ENCODE peak calls at places on chromosomes 3 and 15, in six cellular contexts. H, E, J, L, B and I are unnamed samples.

GRCh38 chr15:62591842-62592838 is 427.1 kb upstream of the C2CD4B start:
- DNase-seq in H (no peak), E (no peak), J (no peak), L (no peak), B (no peak), I (no peak)

GRCh38 chr15:89112341-89112971 is 24.2 kb downstream of the ABHD2 start:
- DNase-seq in H (no peak), E (peak), J (peak), L (peak), B (no peak), I (peak)

GRCh38 chr15:61379005-61379404 is 149.9 kb upstream of the RORA start:
- DNase-seq in H (no peak), E (no peak), J (no peak), L (no peak), B (no peak), I (no peak)

GRCh38 chr3:9951962-9952805 is at the start of gene PRRT3:
- DNase-seq in H (no peak), E (peak), J (no peak), L (no peak), B (peak), I (no peak)

GRCh38 chr15:89680282-89680873 is 1.2 kb upstream of the PLIN1 start:
- DNase-seq in H (peak), E (peak), J (peak), L (peak), B (no peak), I (peak)

GRCh38 chr15:68210821-68211655 is 5.9 kb upstream of the CALML4 start:
- DNase-seq in H (peak), E (peak), J (peak), L (peak), B (peak), I (peak)

GRCh38 chr15:72319985-72320671 is at the start of gene CELF6:
- DNase-seq in H (peak), E (peak), J (peak), L (peak), B (peak), I (peak)

GRCh38 chr15:80565988-80566387 is 129.1 kb upstream of the ABHD17C start:
- DNase-seq in H (no peak), E (no peak), J (no peak), L (no peak), B (no peak), I (no peak)

GRCh38 chr15:47411733-47412530 is 305.4 kb upstream of the SEMA6D start:
- DNase-seq in H (no peak), E (no peak), J (no peak), L (no peak), B (no peak), I (no peak)

GRCh38 chr15:69061414-69061842 is 46.9 kb downstream of the NOX5 start:
- DNase-seq in H (no peak), E (no peak), J (no peak), L (no peak), B (no peak), I (no peak)

GRCh38 chr3:12803371-12803770 is 6.9 kb downstream of the CAND2 start:
- DNase-seq in H (no peak), E (no peak), J (no peak), L (no peak), B (no peak), I (no peak)

GRCh38 chr3:127394031-127394430 is 106.2 kb upstream of the PRR20G start:
- DNase-seq in H (no peak), E (no peak), J (peak), L (peak), B (no peak), I (no peak)

GRCh38 chr15:74866090-74866489 is 7.1 kb downstream of the SCAMP2 start:
- DNase-seq in H (peak), E (no peak), J (no peak), L (no peak), B (no peak), I (no peak)

GRCh38 chr3:11567516-11568467 is 75.9 kb downstream of the VGLL4 start:
- DNase-seq in H (peak), E (peak), J (no peak), L (peak), B (no peak), I (peak)

GRCh38 chr15:83436513-83437158 is 10.5 kb upstream of the SH3GL3 start:
- DNase-seq in H (no peak), E (no peak), J (no peak), L (no peak), B (no peak), I (no peak)

DNA sequence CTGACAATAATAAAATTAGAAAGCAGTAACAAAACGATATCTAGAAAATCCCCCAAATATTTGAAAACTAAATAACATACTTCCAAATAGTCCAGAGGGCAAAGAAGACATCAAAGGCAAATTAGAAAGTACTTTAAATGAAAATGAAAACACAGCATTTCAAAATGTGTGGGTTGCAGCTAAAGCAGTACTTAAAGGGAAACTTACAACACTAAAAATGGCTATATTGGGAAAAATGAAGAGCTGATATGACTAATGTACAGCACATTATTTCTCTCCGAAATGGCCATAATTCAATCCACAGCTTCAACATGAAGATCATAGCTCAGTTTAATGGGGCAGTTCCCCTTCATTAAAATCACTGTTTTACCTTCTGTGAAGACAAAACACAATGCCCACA is 71.9 kb downstream of the FBXL22 start:
- DNase-seq in H (no peak), E (no peak), J (no peak), L (no peak), B (no peak), I (no peak)
- H3K4me3 ChIP-seq in H (no peak), E (no peak), J (no peak), L (no peak), B (no peak), I (no peak)

DNA sequence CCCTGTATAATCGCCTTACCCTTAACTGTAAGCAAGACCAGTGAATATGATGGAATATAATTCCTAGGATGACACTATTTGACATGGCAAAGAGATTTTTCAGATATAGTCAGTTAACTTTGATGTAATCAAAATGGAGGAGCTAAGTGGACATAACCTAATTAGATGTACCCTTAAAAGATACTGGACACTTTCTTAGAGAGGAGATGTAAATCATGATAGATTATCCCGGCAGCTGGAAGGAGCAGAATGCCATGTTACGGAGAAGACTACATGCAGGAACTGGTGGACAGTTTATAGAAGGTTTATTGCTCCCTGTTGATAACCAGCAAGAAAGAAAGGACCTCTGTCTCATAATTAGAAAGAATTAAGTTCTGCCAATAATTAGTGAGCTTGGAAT is 1142.9 kb downstream of the SI start:
- DNase-seq in H (no peak), E (no peak), J (no peak), L (no peak), B (no peak), I (no peak)
- H3K27ac ChIP-seq in H (no peak), E (no peak), J (no peak), L (no peak), B (no peak), I (no peak)

GRCh38 chr3:190366145-190366544 is 21.8 kb upstream of the CLDN16 start:
- DNase-seq in H (no peak), E (no peak), J (no peak), L (no peak), B (no peak), I (no peak)
- TF ChIP-seq CTCF in H (no peak), E (no peak), J (no peak), L (no peak), B (no peak), I (no peak)

GRCh38 chr15:91706366-91707032 is 147.0 kb upstream of the SLCO3A1 start:
- DNase-seq in H (peak), E (peak), J (peak), L (peak), B (peak), I (peak)
- H3K4me3 ChIP-seq in H (no peak), E (no peak), J (no peak), L (no peak), B (no peak), I (no peak)